ENCODE peak calls at places on chromosome 6, in ten cellular contexts. Q is AG08395; Y is left cardiac atrium; J is stimulated activated CD4-positive, alpha-beta T cell treated with anti-CD3 and anti-CD28 coated beads, Interleukin-4, amount 100 ng/mL, for 24 hours; H is body of pancreas; G is stimulated activated CD8-positive, alpha-beta memory T cell treated with anti-CD3 and anti-CD28 coated beads, Interleukin-2, amount 100 ng/mL, for 1 hour; B is uterus; T is memory B cell; C is ecto neural progenitor cell; Z is ELR. I is an unnamed sample.

GRCh38 chr6:144350176-144350575 is 65.0 kb downstream of the UTRN start:
- DNase-seq in Q (no peak), Y (no peak), J (no peak), H (no peak), G (no peak), B (no peak), T (no peak), C (no peak), Z (no peak), I (no peak)

GRCh38 chr6:154039231-154039842 is at the start of gene OPRM1:
- DNase-seq in Q (peak), Y (peak), J (peak), H (peak), G (no peak), B (no peak), T (no peak), C (peak), Z (peak), I (peak)

GRCh38 chr6:163249651-163250101 is 164.8 kb upstream of the QKI start:
- DNase-seq in Q (no peak), Y (no peak), J (no peak), H (no peak), G (no peak), B (no peak), T (no peak), C (no peak), Z (peak), I (peak)

GRCh38 chr6:145673504-145673903 is 61.8 kb downstream of the EPM2A start:
- DNase-seq in Q (no peak), Y (no peak), J (no peak), H (no peak), G (no peak), B (no peak), T (no peak), C (no peak), Z (no peak), I (peak)

GRCh38 chr6:43092635-43093034 is 16.5 kb downstream of the PTK7 start:
- DNase-seq in Q (no peak), Y (no peak), J (no peak), H (no peak), G (no peak), B (no peak), T (no peak), C (no peak), Z (no peak), I (no peak)

GRCh38 chr6:43096451-43097097 is 20.5 kb downstream of the PTK7 start:
- DNase-seq in Q (peak), Y (no peak), J (no peak), H (peak), G (no peak), B (peak), T (no peak), C (peak), Z (peak), I (no peak)

GRCh38 chr6:148677594-148678476 is 69.0 kb upstream of the UST start:
- DNase-seq in Q (no peak), Y (no peak), J (no peak), H (no peak), G (no peak), B (no peak), T (peak), C (no peak), Z (no peak), I (no peak)

GRCh38 chr6:16332175-16332542 is 93.8 kb downstream of the GMPR start:
- DNase-seq in Q (peak), Y (peak), J (peak), H (peak), G (peak), B (peak), T (peak), C (peak), Z (peak), I (peak)

GRCh38 chr6:867378-867777 is 174.4 kb upstream of the EXOC2 start:
- DNase-seq in Q (no peak), Y (no peak), J (no peak), H (no peak), G (no peak), B (no peak), T (no peak), C (no peak), Z (no peak), I (no peak)

GRCh38 chr6:141726158-141726557 is 406.6 kb upstream of the GJE1 start:
- DNase-seq in Q (no peak), Y (no peak), J (no peak), H (no peak), G (no peak), B (no peak), T (no peak), C (peak), Z (no peak), I (no peak)

GRCh38 chr6:45548657-45549515 is 171.2 kb upstream of the SUPT3H start:
- DNase-seq in Q (no peak), Y (no peak), J (no peak), H (no peak), G (no peak), B (no peak), T (peak), C (no peak), Z (no peak), I (peak)

GRCh38 chr6:2351807-2352431 is 106.5 kb upstream of the GMDS start:
- DNase-seq in Q (peak), Y (no peak), J (no peak), H (no peak), G (no peak), B (no peak), T (no peak), C (no peak), Z (no peak), I (no peak)

GRCh38 chr6:121482004-121482693 is 46.7 kb downstream of the GJA1 start:
- DNase-seq in Q (peak), Y (no peak), J (no peak), H (no peak), G (no peak), B (no peak), T (no peak), C (no peak), Z (peak), I (no peak)

GRCh38 chr6:131275273-131275672 is 140.0 kb downstream of the AKAP7 start:
- DNase-seq in Q (no peak), Y (no peak), J (no peak), H (no peak), G (no peak), B (no peak), T (no peak), C (no peak), Z (no peak), I (no peak)

GRCh38 chr6:30826961-30827342 is 57.4 kb upstream of the DDR1 start:
- DNase-seq in Q (no peak), Y (no peak), J (peak), H (no peak), G (no peak), B (no peak), T (no peak), C (no peak), Z (peak), I (peak)

GRCh38 chr6:20978176-20978614 is 443.9 kb downstream of the CDKAL1 start:
- DNase-seq in Q (peak), Y (no peak), J (peak), H (no peak), G (no peak), B (no peak), T (no peak), C (no peak), Z (peak), I (no peak)

GRCh38 chr6:54579011-54579410 is 267.6 kb upstream of the FAM83B start:
- DNase-seq in Q (no peak), Y (no peak), J (no peak), H (no peak), G (no peak), B (no peak), T (no peak), C (peak), Z (peak), I (no peak)

GRCh38 chr6:70547905-70548304 is 18.8 kb upstream of the SDHAF4 start:
- DNase-seq in Q (no peak), Y (no peak), J (no peak), H (no peak), G (no peak), B (no peak), T (no peak), C (no peak), Z (no peak), I (no peak)

GRCh38 chr6:42099340-42100028 is 42.9 kb downstream of the C6orf132 start:
- DNase-seq in Q (peak), Y (peak), J (peak), H (peak), G (no peak), B (peak), T (no peak), C (no peak), Z (peak), I (no peak)

GRCh38 chr6:48809700-48810099 is 653.4 kb downstream of the MMUT start:
- DNase-seq in Q (no peak), Y (no peak), J (no peak), H (no peak), G (no peak), B (no peak), T (no peak), C (no peak), Z (no peak), I (peak)

GRCh38 chr6:170022827-170023619 is 267.9 kb downstream of the DLL1 start:
- DNase-seq in Q (no peak), Y (no peak), J (no peak), H (peak), G (no peak), B (peak), T (no peak), C (no peak), Z (no peak), I (no peak)

GRCh38 chr6:30169658-30170614 is 6.6 kb downstream of the TRIM15 start:
- DNase-seq in Q (peak), Y (no peak), J (peak), H (no peak), G (no peak), B (no peak), T (peak), C (peak), Z (peak), I (peak)

GRCh38 chr6:125285936-125286335 is 15.8 kb downstream of the HDDC2 start:
- DNase-seq in Q (no peak), Y (no peak), J (no peak), H (no peak), G (no peak), B (no peak), T (no peak), C (no peak), Z (no peak), I (no peak)

GRCh38 chr6:113875470-113875869 is 18.3 kb downstream of the MARCKS start:
- DNase-seq in Q (peak), Y (no peak), J (no peak), H (no peak), G (no peak), B (no peak), T (no peak), C (no peak), Z (peak), I (peak)

GRCh38 chr6:17289491-17290106 is 8.4 kb downstream of the RBM24 start:
- DNase-seq in Q (no peak), Y (peak), J (no peak), H (peak), G (no peak), B (peak), T (no peak), C (no peak), Z (no peak), I (peak)

GRCh38 chr6:28907394-28907793 is 16.4 kb downstream of the TRIM27 start:
- DNase-seq in Q (no peak), Y (no peak), J (no peak), H (no peak), G (no peak), B (no peak), T (no peak), C (no peak), Z (peak), I (no peak)

GRCh38 chr6:163756079-163756478 is 341.6 kb downstream of the QKI start:
- DNase-seq in Q (no peak), Y (no peak), J (no peak), H (no peak), G (no peak), B (no peak), T (peak), C (no peak), Z (no peak), I (no peak)

GRCh38 chr6:14546036-14546435 is 428.5 kb downstream of the CD83 start:
- DNase-seq in Q (no peak), Y (no peak), J (no peak), H (no peak), G (no peak), B (no peak), T (no peak), C (no peak), Z (no peak), I (peak)

GRCh38 chr6:156585859-156586258 is 191.3 kb upstream of the ARID1B start:
- DNase-seq in Q (no peak), Y (no peak), J (no peak), H (no peak), G (no peak), B (no peak), T (no peak), C (no peak), Z (no peak), I (peak)

GRCh38 chr6:37554480-37554819 is 54.8 kb upstream of the CCDC167 start:
- DNase-seq in Q (peak), Y (no peak), J (no peak), H (no peak), G (no peak), B (no peak), T (no peak), C (no peak), Z (peak), I (no peak)

GRCh38 chr6:25311251-25311910 is 32.2 kb downstream of the CARMIL1 start:
- DNase-seq in Q (peak), Y (no peak), J (no peak), H (no peak), G (no peak), B (no peak), T (no peak), C (no peak), Z (peak), I (peak)